ENCODE peak calls at places on chromosomes 7 and 10, in eight cellular contexts. U is cardiac fibroblast, F is lung, C is Calu3, X is AG09309, L is K562, B is progenitor cell of endocrine pancreas, T is OCI-LY7. N is an unnamed sample.

GRCh38 chr7:156223935-156224334 is 411.7 kb upstream of the SHH start:
- DNase-seq in C (no peak), B (no peak), X (no peak), L (no peak), U (no peak), F (peak; percentile 7), T (no peak), N (no peak)

GRCh38 chr10:101939273-101939635 is 95.7 kb upstream of the KCNIP2 start:
- DNase-seq in L (no peak), B (no peak), U (peak; percentile 85), F (no peak), T (peak; percentile 37), C (no peak), X (peak; percentile 75), N (peak; percentile 90)

GRCh38 chr10:113993489-113993932 is 50.2 kb upstream of the ADRB1 start:
- DNase-seq in C (no peak), U (peak; percentile 17), B (no peak), X (no peak), F (no peak), T (no peak), L (no peak), N (no peak)

GRCh38 chr10:104066945-104067344 is 18.7 kb downstream of the COL17A1 start:
- DNase-seq in U (no peak), L (no peak), X (no peak), F (no peak), B (no peak), C (no peak), T (no peak), N (no peak)

GRCh38 chr10:76514891-76515290 is 1083.5 kb downstream of the LRMDA start:
- DNase-seq in B (no peak), F (no peak), C (no peak), U (no peak), L (no peak), T (no peak), X (no peak), N (no peak)

GRCh38 chr10:132443605-132443997 is 46.6 kb downstream of the PWWP2B start:
- DNase-seq in U (peak; percentile 34), L (peak; percentile 68), F (no peak), X (no peak), C (no peak), B (no peak), T (peak; percentile 70), N (no peak)

GRCh38 chr7:44217133-44217714 is 16.4 kb downstream of the YKT6 start:
- DNase-seq in U (no peak), L (no peak), T (no peak), B (no peak), F (no peak), X (no peak), C (no peak), N (no peak)

GRCh38 chr10:29109700-29110099 is 179.2 kb upstream of the LYZL1 start:
- DNase-seq in T (no peak), U (no peak), C (no peak), B (no peak), F (no peak), X (no peak), L (no peak), N (no peak)

GRCh38 chr10:53276797-53277196 is 504.2 kb upstream of the MBL2 start:
- DNase-seq in L (no peak), F (no peak), C (no peak), U (no peak), X (no peak), T (no peak), B (no peak), N (no peak)

GRCh38 chr7:142012825-142013506 is 17.3 kb downstream of the MGAM start:
- DNase-seq in C (no peak), U (no peak), L (no peak), F (no peak), B (no peak), X (no peak), T (no peak), N (no peak)
- TF ChIP-seq CTCF in C (no peak), U (peak; percentile 32), L (no peak), F (no peak), B (no peak), X (no peak), T (no peak), N (no peak)

GRCh38 chr7:128154519-128154918 is 86.6 kb upstream of the LEP start:
- DNase-seq in U (no peak), B (no peak), L (no peak), C (no peak), X (no peak), F (no peak), T (no peak), N (no peak)

GRCh38 chr7:128153436-128153835 is 87.6 kb upstream of the LEP start:
- DNase-seq in U (no peak), C (no peak), T (no peak), L (no peak), X (no peak), F (no peak), B (no peak), N (no peak)

GRCh38 chr7:128152721-128153120 is 88.4 kb upstream of the LEP start:
- DNase-seq in T (no peak), C (no peak), B (no peak), F (no peak), L (no peak), U (no peak), X (no peak), N (no peak)

GRCh38 chr7:128150223-128150622 is 90.9 kb upstream of the LEP start:
- DNase-seq in F (no peak), U (no peak), C (no peak), T (no peak), X (no peak), B (no peak), L (no peak), N (no peak)

GRCh38 chr7:128151646-128152045 is 89.4 kb upstream of the LEP start:
- DNase-seq in L (no peak), T (no peak), C (no peak), B (no peak), U (no peak), X (no peak), F (no peak), N (no peak)
- TF ChIP-seq CTCF in L (no peak), T (no peak), C (no peak), B (no peak), U (no peak), X (no peak), F (no peak), N (no peak)

GRCh38 chr10:88810196-88810961 is 7.8 kb downstream of the LIPM start:
- DNase-seq in U (peak; percentile 84), L (peak; percentile 22), B (no peak), C (peak; percentile 34), X (peak; percentile 49), F (peak; percentile 38), T (peak; percentile 60), N (peak; percentile 43)
- TF ChIP-seq CTCF in U (peak; percentile 79), L (peak; percentile 21), B (peak; percentile 76), C (peak; percentile 39), X (peak; percentile 85), F (peak; percentile 33), T (peak; percentile 90), N (peak; percentile 84)

GRCh38 chr10:84783909-84784308 is 455.5 kb downstream of the CCSER2 start:
- DNase-seq in B (no peak), X (no peak), F (no peak), T (no peak), U (no peak), C (peak; percentile 13), L (no peak), N (no peak)

GRCh38 chr10:84784749-84785148 is 456.4 kb downstream of the CCSER2 start:
- DNase-seq in F (no peak), B (no peak), X (no peak), T (no peak), L (no peak), U (no peak), C (no peak), N (no peak)

GRCh38 chr10:84789050-84789449 is 460.7 kb downstream of the CCSER2 start:
- DNase-seq in T (no peak), F (no peak), X (no peak), U (no peak), C (no peak), B (no peak), L (no peak), N (no peak)

DNA sequence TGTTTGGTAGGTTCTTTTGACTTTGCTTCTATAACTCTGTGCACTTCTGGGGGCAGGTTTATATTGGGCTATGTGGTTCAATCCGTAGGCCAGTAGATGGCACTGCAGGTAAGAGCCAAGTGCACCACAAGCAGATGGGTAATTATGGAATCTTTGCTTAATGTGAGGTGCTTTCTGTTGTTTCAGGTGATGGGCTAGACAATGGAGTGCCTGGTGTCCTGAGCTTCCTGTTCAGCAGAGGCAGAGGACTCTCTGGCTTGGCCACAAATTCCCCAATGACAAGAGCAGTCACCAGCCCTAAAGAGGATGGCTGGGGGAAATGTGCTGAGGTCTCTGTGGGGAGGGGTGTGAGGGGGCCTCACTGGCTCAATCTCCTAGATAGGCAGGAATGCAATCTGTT is 455.0 kb downstream of the CCSER2 start:
- DNase-seq in X (no peak), B (no peak), C (peak; percentile 41), U (peak; percentile 30), F (no peak), L (peak; percentile 28), T (peak; percentile 24), N (no peak)
- TF ChIP-seq CTCF in X (peak; percentile 22), B (peak; percentile 83), C (peak; percentile 57), U (peak; percentile 30), F (no peak), L (peak; percentile 51), T (peak; percentile 79), N (no peak)

GRCh38 chr7:47337531-47337930 is 244.4 kb downstream of the TNS3 start:
- DNase-seq in X (no peak), U (no peak), B (no peak), C (no peak), L (no peak), T (peak; percentile 6), F (no peak), N (no peak)
- TF ChIP-seq CTCF in X (no peak), U (no peak), B (no peak), C (no peak), L (no peak), T (no peak), F (no peak), N (no peak)

DNA sequence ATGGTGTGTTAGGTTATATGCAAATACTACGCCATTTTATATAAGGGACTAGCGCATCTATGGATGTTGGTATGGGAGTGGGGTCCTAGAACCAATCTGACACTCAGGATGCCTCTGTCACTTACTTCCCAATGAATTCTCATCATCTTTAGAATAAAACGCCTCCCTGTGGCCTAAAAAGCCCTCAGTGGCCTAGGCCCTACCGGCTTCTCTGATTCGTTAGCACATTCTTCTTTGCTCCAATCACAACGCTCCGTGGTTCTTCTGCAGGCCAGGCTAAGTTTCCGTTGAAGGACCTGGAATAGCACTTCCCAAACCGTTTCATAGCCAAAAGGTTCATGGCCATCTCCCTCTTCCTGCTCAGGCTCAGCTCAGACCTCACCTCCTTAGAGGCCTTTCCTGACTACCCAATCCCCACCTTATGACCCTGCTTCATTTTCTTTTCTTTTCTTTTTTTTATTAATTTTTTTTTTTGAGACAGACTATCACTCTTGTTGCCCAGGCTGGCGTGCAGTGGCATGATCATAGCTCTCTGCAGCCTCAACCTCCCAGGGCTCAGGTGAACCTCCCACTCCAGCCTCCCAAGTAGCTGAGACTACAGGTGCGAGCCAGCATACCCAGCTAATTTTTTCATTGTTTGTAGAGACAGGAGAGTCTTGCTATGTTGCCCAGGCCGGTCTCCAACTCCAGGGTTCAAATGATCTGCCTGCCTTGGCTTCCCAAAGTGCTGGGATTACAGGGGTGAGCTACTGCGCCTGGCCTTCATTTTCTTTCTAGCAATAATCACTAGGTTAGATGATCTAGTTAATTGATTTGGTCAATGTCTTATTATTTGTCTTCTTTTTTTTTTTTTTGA is 24.5 kb upstream of the YWHAG start:
- DNase-seq in X (no peak), T (no peak), L (peak; percentile 93), U (peak; percentile 27), B (no peak), C (no peak), F (no peak), N (no peak)
- TF ChIP-seq CTCF in X (no peak), T (no peak), L (peak; percentile 60), U (no peak), B (no peak), C (no peak), F (no peak), N (no peak)

GRCh38 chr10:10497245-10497644 is 520.4 kb upstream of the CELF2 start:
- DNase-seq in U (no peak), T (no peak), X (no peak), F (no peak), L (no peak), B (no peak), C (no peak), N (no peak)
- TF ChIP-seq CTCF in U (no peak), T (no peak), X (no peak), F (no peak), L (no peak), B (no peak), C (no peak), N (no peak)